ENCODE peak calls at places on chromosomes 12 and 14, in five cellular contexts. B is hypothalamus, P is heart left ventricle, U is HFF-Myc, G is neuronal stem cell. R is an unnamed sample.

GRCh38 chr12:122895757-122896636 is at the start of gene VPS37B:
- DNase-seq in P (peak; percentile 85), G (peak; percentile 83), U (peak; percentile 67), B (peak; percentile 68), R (peak; percentile 93)

GRCh38 chr12:65335021-65335714 is 56.7 kb downstream of the MSRB3 start:
- DNase-seq in P (peak; percentile 27), B (no peak), U (peak; percentile 70), G (no peak), R (peak; percentile 67)

GRCh38 chr14:43872222-43872621 is 634.9 kb downstream of the FSCB start:
- DNase-seq in P (no peak), G (no peak), U (no peak), B (no peak), R (no peak)

GRCh38 chr12:47394070-47394469 is 311.8 kb downstream of the RPAP3 start:
- DNase-seq in P (no peak), G (no peak), U (no peak), B (no peak), R (no peak)

GRCh38 chr14:98368214-98368613 is 903.8 kb downstream of the BCL11B start:
- DNase-seq in P (no peak), B (no peak), G (no peak), U (no peak), R (no peak)

GRCh38 chr14:61756135-61756534 is 6.1 kb upstream of the SNAPC1 start:
- DNase-seq in U (no peak), G (no peak), B (no peak), P (no peak), R (no peak)

GRCh38 chr12:95365912-95366311 is 108.0 kb upstream of the METAP2 start:
- DNase-seq in P (no peak), U (no peak), B (no peak), G (no peak), R (no peak)

GRCh38 chr12:115709410-115710065 is 568.0 kb downstream of the MED13L start:
- DNase-seq in P (peak; percentile 74), G (no peak), U (no peak), B (no peak), R (peak; percentile 88)

GRCh38 chr12:92136883-92137582 is 8.6 kb downstream of the BTG1 start:
- DNase-seq in U (peak; percentile 56), G (no peak), P (no peak), B (no peak), R (no peak)

GRCh38 chr14:103094406-103095209 is at the start of gene EXOC3L4:
- DNase-seq in P (no peak), G (no peak), U (no peak), B (no peak), R (peak; percentile 70)

GRCh38 chr12:989751-990278 is 1.2 kb upstream of the ERC1 start:
- DNase-seq in G (peak; percentile 21), P (no peak), B (no peak), U (peak; percentile 43), R (no peak)

GRCh38 chr12:4015225-4016076 is 142.3 kb upstream of the PARP11 start:
- DNase-seq in U (no peak), G (no peak), P (no peak), B (no peak), R (no peak)

GRCh38 chr12:6085841-6086240 is 38.6 kb downstream of the VWF start:
- DNase-seq in P (no peak), G (no peak), B (no peak), U (no peak), R (no peak)